ENCODE peak calls at places on chromosomes 1 and 21, in eight cellular contexts. T is SW480, B is H54, G is M059J, H is immature natural killer cell, A is NCI-H1436, X is fibroblast of gingiva, J is suprapubic skin. Q is an unnamed sample.

GRCh38 chr1:46244656-46245371 is 2.7 kb upstream of the RAD54L start:
- DNase-seq in T (peak), H (peak), X (peak), G (peak), J (no peak), A (peak), B (peak), Q (peak)

GRCh38 chr1:52633291-52633754 is 355 bp downstream of the SHISAL2A start:
- DNase-seq in X (no peak), J (no peak), H (peak), A (no peak), T (no peak), G (no peak), B (no peak), Q (no peak)

GRCh38 chr1:39087109-39087834 is 61.1 kb downstream of the NDUFS5 start:
- DNase-seq in T (no peak), A (no peak), H (no peak), X (peak), G (no peak), J (no peak), B (no peak), Q (peak)

GRCh38 chr21:43866659-43867331 is 1.8 kb downstream of the AGPAT3 start:
- DNase-seq in G (no peak), J (no peak), X (no peak), T (peak), A (no peak), H (no peak), B (no peak), Q (no peak)

GRCh38 chr1:234331511-234331910 is 41.7 kb upstream of the COA6 start:
- DNase-seq in J (no peak), T (no peak), X (peak), H (no peak), B (no peak), G (no peak), A (no peak), Q (no peak)

GRCh38 chr1:20358761-20359263 is 68.1 kb downstream of the VWA5B1 start:
- DNase-seq in J (no peak), T (peak), G (peak), B (no peak), H (no peak), A (peak), X (peak), Q (peak)

GRCh38 chr21:29228306-29228705 is 70.4 kb upstream of the BACH1 start:
- DNase-seq in A (no peak), G (no peak), H (no peak), T (no peak), B (no peak), J (no peak), X (no peak), Q (no peak)

GRCh38 chr1:215957692-215958091 is 390.6 kb downstream of the KCTD3 start:
- DNase-seq in H (no peak), T (no peak), J (no peak), X (no peak), B (no peak), A (no peak), G (peak), Q (peak)

GRCh38 chr1:167776151-167776550 is 54.4 kb downstream of the MPZL1 start:
- DNase-seq in T (no peak), A (no peak), H (no peak), B (no peak), G (peak), J (no peak), X (peak), Q (no peak)

GRCh38 chr21:33855190-33855589 is 60.4 kb downstream of the ATP5PO start:
- DNase-seq in G (no peak), J (no peak), T (no peak), A (no peak), B (no peak), X (no peak), H (no peak), Q (no peak)

GRCh38 chr1:205714190-205714905 is 34.0 kb upstream of the SLC45A3 start:
- DNase-seq in A (no peak), T (no peak), H (no peak), G (peak), B (no peak), J (no peak), X (peak), Q (peak)

GRCh38 chr21:21030311-21030710 is 32.1 kb downstream of the NCAM2 start:
- DNase-seq in H (no peak), J (no peak), G (no peak), T (no peak), X (no peak), B (no peak), A (no peak), Q (no peak)

GRCh38 chr21:16624468-16625102 is 888.3 kb upstream of the CXADR start:
- DNase-seq in H (no peak), G (no peak), T (no peak), B (no peak), A (peak), X (no peak), J (no peak), Q (no peak)

GRCh38 chr1:39898648-39899603 is 2.8 kb downstream of the MYCL start:
- DNase-seq in H (no peak), X (peak), G (peak), J (no peak), B (peak), T (peak), A (peak), Q (peak)

GRCh38 chr1:68141801-68142440 is 90.4 kb downstream of the WLS start:
- DNase-seq in A (no peak), T (no peak), B (no peak), X (no peak), G (no peak), J (no peak), H (no peak), Q (no peak)

GRCh38 chr1:44568128-44568900 is 106.0 kb downstream of the TMEM53 start:
- DNase-seq in T (peak), H (no peak), B (no peak), G (peak), A (no peak), X (no peak), J (no peak), Q (no peak)

GRCh38 chr1:206967096-206967851 is 3.0 kb downstream of the FCAMR start:
- DNase-seq in T (no peak), A (no peak), X (no peak), G (peak), J (no peak), H (no peak), B (no peak), Q (no peak)

GRCh38 chr1:84348240-84348555 is 46.7 kb downstream of the SAMD13 start:
- DNase-seq in A (no peak), J (no peak), H (no peak), G (peak), X (no peak), B (no peak), T (no peak), Q (no peak)

GRCh38 chr1:184569106-184569505 is 182.3 kb downstream of the C1orf21 start:
- DNase-seq in B (no peak), T (no peak), A (no peak), X (no peak), J (no peak), G (no peak), H (no peak), Q (peak)

GRCh38 chr1:226108935-226109828 is 46.7 kb downstream of the H3-3A start:
- DNase-seq in X (peak), A (no peak), G (no peak), H (no peak), J (no peak), T (no peak), B (no peak), Q (peak)

GRCh38 chr1:162538815-162539431 is 22.6 kb upstream of the UAP1 start:
- DNase-seq in G (peak), J (no peak), X (peak), A (no peak), B (peak), H (no peak), T (peak), Q (peak)

GRCh38 chr1:64811131-64811530 is 66.3 kb downstream of the RAVER2 start:
- DNase-seq in X (no peak), T (no peak), G (no peak), H (no peak), J (no peak), A (peak), B (no peak), Q (no peak)

GRCh38 chr1:155776414-155776813 is 80.6 kb downstream of the GON4L start:
- DNase-seq in X (no peak), B (no peak), J (no peak), G (peak), A (no peak), T (no peak), H (no peak), Q (no peak)

GRCh38 chr21:41683815-41684214 is 83.0 kb downstream of the RIPK4 start:
- DNase-seq in H (no peak), T (no peak), B (no peak), X (no peak), J (no peak), A (no peak), G (no peak), Q (no peak)

GRCh38 chr1:18516473-18516872 is 35.7 kb downstream of the KLHDC7A start:
- DNase-seq in A (no peak), J (no peak), X (no peak), T (no peak), H (no peak), G (no peak), B (no peak), Q (no peak)

GRCh38 chr1:147720557-147720956 is 39.8 kb downstream of the GJA5 start:
- DNase-seq in J (no peak), X (no peak), T (no peak), B (no peak), H (no peak), A (no peak), G (no peak), Q (peak)

GRCh38 chr1:119779869-119780356 is 11.2 kb upstream of the HMGCS2 start:
- DNase-seq in X (peak), T (no peak), J (no peak), B (no peak), G (peak), H (no peak), A (no peak), Q (no peak)

Q was measured in myocyte.